ENCODE peak calls at places on chromosomes 7 and 10, in four cellular contexts. One of them, this sample, is unnamed. For H3K4me1, the result is how much of the 10 kb centered on the place peaks cover.

GRCh38 chr10:49164587-49165188 is 23.5 kb downstream of the TMEM273 start:
- DNase-seq in cardiac muscle cell: peak
- DNase-seq in stomach: no peak
- DNase-seq in small intestine: peak
- DNase-seq in this sample: peak

GRCh38 chr7:140212100-140212881 is 35.5 kb upstream of the KDM7A start:
- DNase-seq in cardiac muscle cell: no peak
- DNase-seq in stomach: peak
- DNase-seq in small intestine: peak
- DNase-seq in this sample: no peak

GRCh38 chr10:28569506-28570159 is 36.7 kb downstream of the WAC start:
- DNase-seq in cardiac muscle cell: peak
- DNase-seq in small intestine: no peak
- DNase-seq in stomach: no peak
- DNase-seq in this sample: no peak

GRCh38 chr10:50540069-50540825 is 83.5 kb downstream of the SGMS1 start:
- DNase-seq in cardiac muscle cell: no peak
- DNase-seq in small intestine: no peak
- DNase-seq in stomach: no peak
- DNase-seq in this sample: peak

GRCh38 chr7:144404911-144405310 is 1.4 kb upstream of the NOBOX start:
- DNase-seq in small intestine: no peak
- DNase-seq in cardiac muscle cell: no peak
- DNase-seq in stomach: no peak
- DNase-seq in this sample: no peak

GRCh38 chr10:118148245-118148644 is 101.5 kb upstream of the RAB11FIP2 start:
- DNase-seq in stomach: no peak
- DNase-seq in small intestine: peak
- DNase-seq in cardiac muscle cell: no peak
- DNase-seq in this sample: no peak

GRCh38 chr7:44104880-44105771 is 981 bp downstream of the AEBP1 start:
- DNase-seq in stomach: no peak
- DNase-seq in small intestine: no peak
- DNase-seq in cardiac muscle cell: peak
- DNase-seq in this sample: no peak

GRCh38 chr7:121101621-121102020 is 113.1 kb downstream of the CPED1 start:
- DNase-seq in small intestine: no peak
- DNase-seq in cardiac muscle cell: no peak
- DNase-seq in stomach: no peak
- DNase-seq in this sample: no peak

GRCh38 chr10:125823663-125824251 is 411 bp downstream of the BCCIP start:
- DNase-seq in small intestine: no peak
- DNase-seq in cardiac muscle cell: no peak
- DNase-seq in stomach: no peak
- DNase-seq in this sample: peak

GRCh38 chr7:50775231-50775630 is 7.5 kb downstream of the GRB10 start:
- DNase-seq in stomach: no peak
- DNase-seq in small intestine: no peak
- DNase-seq in cardiac muscle cell: no peak
- DNase-seq in this sample: no peak

GRCh38 chr10:494149-494542 is 195.3 kb downstream of the DIP2C start:
- DNase-seq in cardiac muscle cell: no peak
- DNase-seq in small intestine: no peak
- DNase-seq in stomach: no peak
- DNase-seq in this sample: no peak

DNA sequence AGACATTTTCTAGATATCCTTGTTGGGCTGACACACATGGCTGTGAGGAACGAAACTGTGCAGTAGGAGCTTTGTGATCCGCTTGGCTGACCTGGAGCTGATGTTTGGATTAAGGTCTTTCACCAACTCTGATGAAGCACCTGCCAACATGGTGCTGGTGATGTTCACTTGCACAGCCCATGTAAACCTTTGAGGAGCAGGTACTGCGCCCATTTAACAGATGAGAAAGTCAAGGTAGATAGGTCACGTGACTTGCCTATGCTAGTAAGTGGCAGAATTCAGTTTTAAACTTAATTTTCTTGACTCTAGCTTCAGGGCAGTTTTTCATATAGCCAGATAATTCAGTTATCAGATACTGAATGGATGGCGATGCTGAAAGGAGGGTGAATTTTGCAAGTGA is 351.9 kb downstream of the RPS24 start:
- DNase-seq in stomach: no peak
- DNase-seq in cardiac muscle cell: no peak
- DNase-seq in small intestine: no peak
- DNase-seq in this sample: no peak
- H3K4me3 ChIP-seq in stomach: no peak
- H3K4me3 ChIP-seq in cardiac muscle cell: no peak
- H3K4me3 ChIP-seq in small intestine: no peak
- H3K4me3 ChIP-seq in this sample: no peak

GRCh38 chr10:121741246-121741645 is 143.0 kb upstream of the FGFR2 start:
- DNase-seq in small intestine: no peak
- DNase-seq in stomach: no peak
- DNase-seq in cardiac muscle cell: no peak
- DNase-seq in this sample: no peak
- H3K4me1 ChIP-seq in small intestine: under half
- H3K4me1 ChIP-seq in stomach: under half
- H3K4me1 ChIP-seq in cardiac muscle cell: under half
- H3K4me1 ChIP-seq in this sample: under half

DNA sequence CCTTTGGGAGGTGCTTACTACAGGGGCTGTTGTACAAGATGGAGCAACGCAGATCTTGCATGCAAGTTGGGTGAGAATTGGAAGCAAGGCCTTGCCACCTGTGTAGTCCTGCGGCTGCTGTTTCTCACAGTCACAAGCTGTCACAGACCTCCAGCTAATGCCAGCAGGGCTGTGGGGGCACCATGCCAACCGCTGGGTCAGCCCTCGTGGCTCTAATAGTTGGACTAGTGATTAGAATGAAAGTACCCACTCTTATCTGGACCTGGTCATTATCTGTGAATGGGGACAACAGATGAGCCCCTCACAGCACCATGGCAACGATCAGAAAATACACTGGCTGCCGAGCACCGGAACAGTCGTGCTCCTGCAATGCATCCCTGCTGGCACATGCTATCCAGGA is 80.3 kb upstream of the CALN1 start:
- DNase-seq in small intestine: no peak
- DNase-seq in cardiac muscle cell: no peak
- DNase-seq in stomach: no peak
- DNase-seq in this sample: no peak
- H3K27ac ChIP-seq in small intestine: no peak
- H3K27ac ChIP-seq in cardiac muscle cell: no peak
- H3K27ac ChIP-seq in stomach: no peak
- H3K27ac ChIP-seq in this sample: no peak

GRCh38 chr7:130822642-130823041 is 88.6 kb upstream of the KLF14 start:
- DNase-seq in small intestine: no peak
- DNase-seq in cardiac muscle cell: no peak
- DNase-seq in stomach: no peak
- DNase-seq in this sample: no peak

GRCh38 chr7:130825819-130826218 is 91.8 kb upstream of the KLF14 start:
- DNase-seq in stomach: no peak
- DNase-seq in small intestine: no peak
- DNase-seq in cardiac muscle cell: no peak
- DNase-seq in this sample: no peak

GRCh38 chr7:130821864-130822263 is 87.9 kb upstream of the KLF14 start:
- DNase-seq in stomach: no peak
- DNase-seq in cardiac muscle cell: no peak
- DNase-seq in small intestine: no peak
- DNase-seq in this sample: peak

GRCh38 chr7:130818056-130818455 is 84.0 kb upstream of the KLF14 start:
- DNase-seq in cardiac muscle cell: no peak
- DNase-seq in small intestine: no peak
- DNase-seq in stomach: no peak
- DNase-seq in this sample: no peak

GRCh38 chr7:130823060-130823459 is 89.1 kb upstream of the KLF14 start:
- DNase-seq in small intestine: no peak
- DNase-seq in stomach: no peak
- DNase-seq in cardiac muscle cell: no peak
- DNase-seq in this sample: no peak
- H3K4me3 ChIP-seq in small intestine: no peak
- H3K4me3 ChIP-seq in stomach: no peak
- H3K4me3 ChIP-seq in cardiac muscle cell: no peak
- H3K4me3 ChIP-seq in this sample: no peak

DNA sequence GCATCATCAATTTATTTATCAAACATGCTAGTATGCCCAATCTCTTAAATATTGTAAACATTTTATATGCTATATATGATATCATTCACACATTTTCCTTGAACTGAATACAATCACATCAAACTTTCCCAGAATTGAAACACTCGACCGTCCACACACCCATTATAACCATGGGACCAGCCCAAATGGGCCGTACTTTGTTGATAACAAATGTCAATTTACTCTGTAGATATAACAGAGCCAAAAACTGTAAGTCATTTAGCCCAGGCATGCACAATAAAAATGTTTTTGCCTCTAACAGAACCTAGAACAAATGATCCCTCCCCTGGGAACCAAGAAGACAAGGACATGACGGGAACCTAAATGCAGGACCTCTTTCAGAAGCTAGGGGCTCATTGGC is 683 bp upstream of the ANKRD22 start:
- DNase-seq in cardiac muscle cell: no peak
- DNase-seq in small intestine: no peak
- DNase-seq in stomach: peak
- DNase-seq in this sample: no peak
- H3K4me1 ChIP-seq in cardiac muscle cell: under half
- H3K4me1 ChIP-seq in small intestine: under half
- H3K4me1 ChIP-seq in stomach: half or more
- H3K4me1 ChIP-seq in this sample: under half

DNA sequence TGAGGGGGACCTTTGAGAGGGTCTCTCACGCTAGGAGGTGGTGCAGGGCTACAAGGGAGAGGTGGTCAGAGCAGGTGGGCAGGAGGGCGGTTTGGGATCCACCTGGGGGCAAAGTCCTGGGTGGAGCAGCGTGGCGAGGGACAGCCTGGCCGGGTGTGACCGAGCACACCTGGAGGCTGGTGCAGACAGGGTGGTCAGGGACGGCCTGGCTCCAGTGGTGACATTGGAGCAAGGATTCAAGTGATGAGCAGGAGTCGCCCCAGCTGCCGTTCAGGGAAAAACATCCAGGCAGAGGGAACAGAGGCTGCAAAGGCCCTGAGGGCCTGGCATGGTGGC is 36.0 kb downstream of the CLIP2 start:
- DNase-seq in stomach: no peak
- DNase-seq in cardiac muscle cell: no peak
- DNase-seq in small intestine: peak
- DNase-seq in this sample: no peak
- H3K27ac ChIP-seq in stomach: no peak
- H3K27ac ChIP-seq in cardiac muscle cell: no peak
- H3K27ac ChIP-seq in small intestine: peak
- H3K27ac ChIP-seq in this sample: no peak

DNA sequence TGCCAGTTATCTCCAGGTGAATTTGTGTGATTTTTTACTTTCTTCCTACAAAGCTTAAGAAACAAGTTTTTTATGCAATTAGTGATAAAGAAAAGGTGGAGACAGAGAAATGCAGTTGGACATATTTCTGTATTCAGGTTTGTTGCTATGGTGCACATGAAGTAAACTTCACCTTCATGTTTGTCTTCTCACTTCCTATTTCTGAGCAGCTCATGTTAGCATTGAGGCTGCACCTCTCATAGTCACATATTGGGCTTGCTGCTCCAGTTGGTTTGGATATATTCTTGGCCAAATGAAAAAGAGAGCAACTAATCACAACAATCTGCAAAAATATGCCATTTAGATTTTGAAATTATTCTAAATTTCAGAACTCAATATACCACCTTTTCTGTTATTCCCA is 475.6 kb upstream of the ZWINT start:
- DNase-seq in cardiac muscle cell: no peak
- DNase-seq in small intestine: no peak
- DNase-seq in stomach: no peak
- DNase-seq in this sample: no peak
- H3K4me3 ChIP-seq in cardiac muscle cell: no peak
- H3K4me3 ChIP-seq in small intestine: no peak
- H3K4me3 ChIP-seq in stomach: no peak
- H3K4me3 ChIP-seq in this sample: no peak

GRCh38 chr10:131750171-131750895 is 150.5 kb upstream of the PPP2R2D start:
- DNase-seq in small intestine: no peak
- DNase-seq in cardiac muscle cell: no peak
- DNase-seq in stomach: no peak
- DNase-seq in this sample: no peak
- H3K4me1 ChIP-seq in small intestine: under half
- H3K4me1 ChIP-seq in cardiac muscle cell: under half
- H3K4me1 ChIP-seq in stomach: under half
- H3K4me1 ChIP-seq in this sample: under half